ENCODE peak calls at places on chromosomes 13 and 19, in ten cellular contexts. R, I, L, N, T, D, B, W, Y and A are unnamed samples.

GRCh38 chr13:35690546-35690945 is 214.1 kb upstream of the MAB21L1 start:
- DNase-seq in R (no peak), I (no peak), L (peak), N (no peak), T (no peak), D (no peak), B (peak), W (peak), Y (peak), A (no peak)

GRCh38 chr13:50798923-50799322 is 44.6 kb downstream of the DLEU7 start:
- DNase-seq in R (no peak), I (no peak), L (no peak), N (no peak), T (no peak), D (no peak), B (no peak), W (peak), Y (no peak), A (no peak)

GRCh38 chr19:10514211-10515145 is 2.8 kb downstream of the S1PR5 start:
- DNase-seq in R (no peak), I (peak), L (no peak), N (no peak), T (no peak), D (no peak), B (peak), W (no peak), Y (no peak), A (no peak)

GRCh38 chr19:58497634-58498170 is 14.1 kb downstream of the SLC27A5 start:
- DNase-seq in R (no peak), I (no peak), L (no peak), N (no peak), T (peak), D (no peak), B (no peak), W (no peak), Y (no peak), A (no peak)

GRCh38 chr13:112643759-112644459 is 45.9 kb upstream of the ATP11A start:
- DNase-seq in R (no peak), I (no peak), L (no peak), N (no peak), T (no peak), D (peak), B (no peak), W (no peak), Y (no peak), A (no peak)

GRCh38 chr19:46372901-46373572 is 26.1 kb downstream of the PPP5C start:
- DNase-seq in R (no peak), I (no peak), L (no peak), N (no peak), T (no peak), D (no peak), B (peak), W (peak), Y (no peak), A (peak)

GRCh38 chr13:72545030-72545719 is 182.3 kb downstream of the MZT1 start:
- DNase-seq in R (no peak), I (no peak), L (no peak), N (no peak), T (no peak), D (no peak), B (no peak), W (no peak), Y (no peak), A (no peak)

GRCh38 chr19:54432144-54432738 is 16.8 kb upstream of the LENG8 start:
- DNase-seq in R (no peak), I (no peak), L (no peak), N (no peak), T (peak), D (no peak), B (peak), W (no peak), Y (no peak), A (no peak)

GRCh38 chr13:31204592-31204991 is 4.8 kb downstream of the B3GLCT start:
- DNase-seq in R (no peak), I (no peak), L (no peak), N (no peak), T (peak), D (no peak), B (no peak), W (peak), Y (peak), A (no peak)

GRCh38 chr13:35953537-35954206 is 177.5 kb downstream of the DCLK1 start:
- DNase-seq in R (peak), I (no peak), L (peak), N (peak), T (peak), D (no peak), B (peak), W (peak), Y (peak), A (peak)

GRCh38 chr13:113663934-113664333 is 3.1 kb upstream of the GRK1 start:
- DNase-seq in R (no peak), I (no peak), L (no peak), N (no peak), T (peak), D (peak), B (peak), W (no peak), Y (no peak), A (peak)

GRCh38 chr19:33998739-33999345 is 173.5 kb upstream of the LSM14A start:
- DNase-seq in R (no peak), I (no peak), L (no peak), N (no peak), T (no peak), D (no peak), B (no peak), W (peak), Y (no peak), A (no peak)

GRCh38 chr19:46495789-46496099 is at the start of gene PNMA8B:
- DNase-seq in R (no peak), I (no peak), L (no peak), N (peak), T (peak), D (peak), B (peak), W (peak), Y (peak), A (no peak)

GRCh38 chr13:104431895-104432294 is 1365.7 kb upstream of the SLC10A2 start:
- DNase-seq in R (no peak), I (no peak), L (no peak), N (no peak), T (no peak), D (no peak), B (no peak), W (no peak), Y (no peak), A (no peak)

GRCh38 chr13:106507560-106508274 is 27.7 kb downstream of the EFNB2 start:
- DNase-seq in R (no peak), I (no peak), L (no peak), N (no peak), T (peak), D (no peak), B (no peak), W (peak), Y (peak), A (no peak)

GRCh38 chr19:28914173-28914572 is 298.8 kb downstream of the UQCRFS1 start:
- DNase-seq in R (no peak), I (no peak), L (no peak), N (no peak), T (peak), D (no peak), B (peak), W (no peak), Y (no peak), A (no peak)

GRCh38 chr19:19285723-19286122 is 12.6 kb upstream of the TM6SF2 start:
- DNase-seq in R (no peak), I (no peak), L (no peak), N (no peak), T (no peak), D (no peak), B (no peak), W (no peak), Y (no peak), A (no peak)

GRCh38 chr19:52748336-52748950 is 13.6 kb upstream of the ZNF611 start:
- DNase-seq in R (no peak), I (no peak), L (peak), N (no peak), T (no peak), D (no peak), B (no peak), W (peak), Y (peak), A (no peak)

GRCh38 chr13:48043789-48044503 is 6.4 kb downstream of the NUDT15 start:
- DNase-seq in R (no peak), I (no peak), L (no peak), N (no peak), T (peak), D (no peak), B (no peak), W (peak), Y (peak), A (no peak)

GRCh38 chr13:88800505-88800904 is 1129.3 kb downstream of the SLITRK5 start:
- DNase-seq in R (no peak), I (no peak), L (no peak), N (no peak), T (no peak), D (no peak), B (no peak), W (no peak), Y (no peak), A (no peak)

GRCh38 chr13:68304287-68304893 is 1074.3 kb upstream of the PCDH9 start:
- DNase-seq in R (no peak), I (no peak), L (no peak), N (peak), T (no peak), D (no peak), B (no peak), W (peak), Y (no peak), A (no peak)

GRCh38 chr19:32316034-32316433 is 29.4 kb upstream of the ZNF507 start:
- DNase-seq in R (no peak), I (no peak), L (no peak), N (no peak), T (no peak), D (no peak), B (peak), W (peak), Y (no peak), A (no peak)

GRCh38 chr19:47296036-47296435 is 13.6 kb upstream of the C5AR1 start:
- DNase-seq in R (peak), I (peak), L (peak), N (peak), T (peak), D (peak), B (peak), W (peak), Y (peak), A (no peak)

GRCh38 chr19:19410553-19411550 is 5.4 kb downstream of the GATAD2A start:
- DNase-seq in R (no peak), I (peak), L (no peak), N (no peak), T (no peak), D (peak), B (no peak), W (no peak), Y (no peak), A (no peak)

GRCh38 chr13:45108716-45109706 is 11.3 kb upstream of the GTF2F2 start:
- DNase-seq in R (no peak), I (no peak), L (no peak), N (no peak), T (peak), D (no peak), B (peak), W (peak), Y (peak), A (no peak)

GRCh38 chr19:4069331-4069959 is 2.7 kb upstream of the ZBTB7A start:
- DNase-seq in R (no peak), I (peak), L (no peak), N (no peak), T (no peak), D (peak), B (peak), W (no peak), Y (no peak), A (no peak)

GRCh38 chr19:54138777-54139256 is 1.3 kb downstream of the CNOT3 start:
- DNase-seq in R (no peak), I (no peak), L (no peak), N (no peak), T (no peak), D (peak), B (no peak), W (no peak), Y (no peak), A (no peak)

GRCh38 chr13:74771964-74772363 is 637.8 kb upstream of the KLF12 start:
- DNase-seq in R (no peak), I (no peak), L (no peak), N (no peak), T (peak), D (no peak), B (no peak), W (peak), Y (peak), A (no peak)

GRCh38 chr13:85277753-85278152 is 521.5 kb downstream of the SLITRK6 start:
- DNase-seq in R (no peak), I (no peak), L (no peak), N (no peak), T (no peak), D (no peak), B (no peak), W (peak), Y (peak), A (no peak)

GRCh38 chr13:27470042-27470830 is 19.9 kb upstream of the MTIF3 start:
- DNase-seq in R (no peak), I (no peak), L (no peak), N (no peak), T (no peak), D (no peak), B (no peak), W (no peak), Y (no peak), A (no peak)

GRCh38 chr19:40530091-40530901 is 46.4 kb upstream of the SHKBP1 start:
- DNase-seq in R (no peak), I (peak), L (no peak), N (no peak), T (peak), D (no peak), B (peak), W (no peak), Y (no peak), A (no peak)

GRCh38 chr19:13788991-13789390 is 6.3 kb upstream of the ZSWIM4 start:
- DNase-seq in R (peak), I (peak), L (peak), N (no peak), T (peak), D (peak), B (no peak), W (peak), Y (peak), A (no peak)

GRCh38 chr13:39930544-39931444 is 275.3 kb downstream of the COG6 start:
- DNase-seq in R (no peak), I (no peak), L (no peak), N (peak), T (no peak), D (no peak), B (no peak), W (no peak), Y (no peak), A (no peak)

GRCh38 chr13:39930060-39930459 is 274.6 kb downstream of the COG6 start:
- DNase-seq in R (no peak), I (no peak), L (no peak), N (peak), T (no peak), D (no peak), B (no peak), W (no peak), Y (no peak), A (no peak)

GRCh38 chr13:39929583-39929982 is 274.1 kb downstream of the COG6 start:
- DNase-seq in R (no peak), I (no peak), L (no peak), N (no peak), T (no peak), D (no peak), B (no peak), W (no peak), Y (no peak), A (no peak)

GRCh38 chr13:39935155-39935554 is 279.7 kb downstream of the COG6 start:
- DNase-seq in R (no peak), I (no peak), L (no peak), N (no peak), T (no peak), D (no peak), B (no peak), W (no peak), Y (no peak), A (no peak)

GRCh38 chr13:39931505-39931904 is 276.0 kb downstream of the COG6 start:
- DNase-seq in R (no peak), I (no peak), L (no peak), N (no peak), T (no peak), D (no peak), B (no peak), W (no peak), Y (no peak), A (no peak)
- TF ChIP-seq CTCF in R (no peak), I (no peak), L (no peak), N (no peak), T (no peak), D (no peak), B (no peak), W (no peak), Y (no peak), A (no peak)

GRCh38 chr19:50890422-50891252 is 17.4 kb downstream of the KLK2 start:
- DNase-seq in R (no peak), I (no peak), L (no peak), N (no peak), T (peak), D (no peak), B (no peak), W (peak), Y (peak), A (no peak)
- H3K27ac ChIP-seq in R (no peak), I (no peak), L (no peak), N (no peak), T (no peak), D (no peak), B (no peak), W (no peak), Y (no peak), A (no peak)

GRCh38 chr19:31258211-31259052 is 90.8 kb downstream of the TSHZ3 start:
- DNase-seq in R (no peak), I (no peak), L (peak), N (no peak), T (peak), D (no peak), B (peak), W (no peak), Y (no peak), A (no peak)
- H3K4me3 ChIP-seq in R (no peak), I (no peak), L (no peak), N (no peak), T (no peak), D (no peak), B (no peak), W (no peak), Y (no peak), A (no peak)

GRCh38 chr13:21240586-21240985 is 64.1 kb downstream of the MRPL57 start:
- DNase-seq in R (no peak), I (no peak), L (no peak), N (no peak), T (no peak), D (no peak), B (no peak), W (peak), Y (peak), A (no peak)

GRCh38 chr13:21243045-21243842 is 66.8 kb downstream of the MRPL57 start:
- DNase-seq in R (no peak), I (no peak), L (no peak), N (no peak), T (no peak), D (no peak), B (no peak), W (no peak), Y (no peak), A (no peak)

GRCh38 chr13:21243843-21244184 is 67.4 kb downstream of the MRPL57 start:
- DNase-seq in R (no peak), I (no peak), L (no peak), N (no peak), T (no peak), D (no peak), B (no peak), W (no peak), Y (no peak), A (no peak)

GRCh38 chr13:21238267-21238666 is 61.8 kb downstream of the MRPL57 start:
- DNase-seq in R (no peak), I (no peak), L (no peak), N (no peak), T (no peak), D (no peak), B (no peak), W (no peak), Y (no peak), A (no peak)

DNA sequence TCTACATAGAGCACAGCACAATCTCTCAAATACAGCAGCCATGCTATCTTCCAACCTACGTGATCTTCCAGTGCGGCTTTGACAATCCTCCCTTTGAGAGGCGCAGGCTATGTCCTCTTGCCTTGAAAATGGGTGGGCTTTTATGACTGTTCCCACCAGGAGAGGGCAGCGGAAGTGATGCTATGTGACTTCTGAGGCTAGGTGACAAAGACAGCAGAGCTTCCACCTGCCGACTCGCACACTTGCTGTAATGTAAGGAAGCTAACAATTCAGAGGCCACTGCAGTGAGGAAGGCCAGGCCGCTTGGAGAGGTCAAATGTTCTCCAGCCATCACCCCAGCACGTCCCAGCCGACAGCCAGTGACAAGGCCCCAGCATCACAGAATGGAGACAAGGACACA is 65.8 kb downstream of the MRPL57 start:
- DNase-seq in R (no peak), I (no peak), L (no peak), N (no peak), T (no peak), D (no peak), B (peak), W (no peak), Y (no peak), A (no peak)
- TF ChIP-seq CTCF in R (no peak), I (no peak), L (no peak), N (no peak), T (no peak), D (no peak), B (peak), W (no peak), Y (no peak), A (no peak)

GRCh38 chr13:42360046-42360445 is 88.1 kb downstream of the AKAP11 start:
- DNase-seq in R (no peak), I (no peak), L (no peak), N (no peak), T (no peak), D (no peak), B (no peak), W (no peak), Y (no peak), A (no peak)

GRCh38 chr13:42364613-42365000 is 92.7 kb downstream of the AKAP11 start:
- DNase-seq in R (no peak), I (no peak), L (no peak), N (no peak), T (peak), D (no peak), B (peak), W (no peak), Y (no peak), A (no peak)

GRCh38 chr13:42363941-42364612 is 92.1 kb downstream of the AKAP11 start:
- DNase-seq in R (no peak), I (no peak), L (no peak), N (no peak), T (no peak), D (no peak), B (peak), W (peak), Y (peak), A (no peak)

GRCh38 chr13:42355841-42356575 is 84.1 kb downstream of the AKAP11 start:
- DNase-seq in R (no peak), I (no peak), L (no peak), N (no peak), T (no peak), D (no peak), B (no peak), W (no peak), Y (no peak), A (no peak)

GRCh38 chr13:42361701-42362100 is 89.7 kb downstream of the AKAP11 start:
- DNase-seq in R (no peak), I (no peak), L (no peak), N (no peak), T (no peak), D (no peak), B (no peak), W (no peak), Y (no peak), A (no peak)
- H3K27ac ChIP-seq in R (no peak), I (no peak), L (no peak), N (no peak), T (no peak), D (no peak), B (no peak), W (no peak), Y (no peak), A (no peak)

DNA sequence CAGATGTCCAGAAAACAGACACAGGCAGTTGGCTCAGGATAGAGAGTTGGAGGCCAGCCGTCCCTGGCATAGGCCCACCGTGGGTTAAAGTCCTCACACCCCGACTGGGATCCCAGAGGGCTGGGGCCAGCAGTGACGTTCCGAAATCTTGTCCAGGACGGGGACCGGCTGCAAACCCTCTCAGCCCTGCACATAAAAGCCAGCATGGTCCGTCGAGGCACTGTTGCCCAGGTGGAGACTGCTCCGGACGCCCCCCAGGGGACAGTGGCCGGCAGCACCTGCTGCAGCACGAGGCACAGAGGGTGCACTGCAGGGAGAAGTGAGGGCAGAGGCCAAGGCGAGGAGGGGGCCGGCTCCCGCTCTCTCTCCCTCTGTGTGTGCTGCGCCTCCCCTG is 4.3 kb upstream of the IFNL2 start:
- DNase-seq in R (no peak), I (no peak), L (no peak), N (no peak), T (peak), D (peak), B (peak), W (no peak), Y (no peak), A (no peak)
- H3K4me3 ChIP-seq in R (no peak), I (no peak), L (no peak), N (no peak), T (no peak), D (no peak), B (no peak), W (no peak), Y (no peak), A (no peak)

GRCh38 chr13:81639984-81640582 is 1299.2 kb upstream of the SPRY2 start:
- DNase-seq in R (no peak), I (no peak), L (no peak), N (peak), T (no peak), D (no peak), B (no peak), W (no peak), Y (no peak), A (no peak)
- TF ChIP-seq CTCF in R (no peak), I (no peak), L (peak), N (peak), T (no peak), D (peak), B (peak), W (no peak), Y (no peak), A (no peak)